ENCODE peak calls at places on chromosomes 11 and 22, in four cellular contexts. J, S, D and T are unnamed samples.

GRCh38 chr11:57644748-57645715 is 4.7 kb downstream of the YPEL4 start:
- DNase-seq in S (peak), J (peak), D (peak), T (peak)

GRCh38 chr22:47187558-47187957 is 425.1 kb downstream of the TBC1D22A start:
- DNase-seq in J (no peak), S (no peak), D (no peak), T (no peak)

GRCh38 chr11:93727985-93728791 is 13.1 kb downstream of the TAF1D start:
- DNase-seq in D (no peak), J (no peak), S (no peak), T (no peak)

GRCh38 chr11:70603756-70604211 is 205.5 kb downstream of the CTTN start:
- DNase-seq in D (no peak), J (no peak), S (no peak), T (no peak)

GRCh38 chr11:67646535-67647336 is 3.8 kb downstream of the ACY3 start:
- DNase-seq in D (no peak), S (no peak), J (no peak), T (no peak)

GRCh38 chr22:49968313-49968830 is 7.8 kb downstream of the PIM3 start:
- DNase-seq in D (no peak), S (no peak), J (no peak), T (no peak)

GRCh38 chr11:10208045-10208674 is 85.9 kb downstream of the SBF2 start:
- DNase-seq in J (peak), S (peak), D (peak), T (peak)

GRCh38 chr22:39446239-39446721 is 10.5 kb upstream of the MGAT3 start:
- DNase-seq in J (no peak), D (no peak), S (no peak), T (no peak)

GRCh38 chr11:74086242-74086884 is 77.5 kb upstream of the UCP3 start:
- DNase-seq in D (no peak), J (no peak), S (no peak), T (no peak)

GRCh38 chr11:59174664-59175033 is 2.7 kb downstream of the DTX4 start:
- DNase-seq in S (peak), J (no peak), D (no peak), T (no peak)

GRCh38 chr22:45878051-45878764 is 98.8 kb downstream of the WNT7B start:
- DNase-seq in D (no peak), S (no peak), J (no peak), T (no peak)

GRCh38 chr11:74818283-74818946 is 69.8 kb downstream of the RNF169 start:
- DNase-seq in J (peak), S (no peak), D (no peak), T (no peak)

GRCh38 chr11:88651556-88651955 is 314.0 kb upstream of the CTSC start:
- DNase-seq in J (no peak), S (no peak), D (no peak), T (no peak)

GRCh38 chr11:61037694-61038093 is 64.6 kb upstream of the CD5 start:
- DNase-seq in S (no peak), J (no peak), D (no peak), T (no peak)

GRCh38 chr22:27642104-27642800 is 159.3 kb downstream of the MN1 start:
- DNase-seq in D (peak), J (no peak), S (no peak), T (no peak)

DNA sequence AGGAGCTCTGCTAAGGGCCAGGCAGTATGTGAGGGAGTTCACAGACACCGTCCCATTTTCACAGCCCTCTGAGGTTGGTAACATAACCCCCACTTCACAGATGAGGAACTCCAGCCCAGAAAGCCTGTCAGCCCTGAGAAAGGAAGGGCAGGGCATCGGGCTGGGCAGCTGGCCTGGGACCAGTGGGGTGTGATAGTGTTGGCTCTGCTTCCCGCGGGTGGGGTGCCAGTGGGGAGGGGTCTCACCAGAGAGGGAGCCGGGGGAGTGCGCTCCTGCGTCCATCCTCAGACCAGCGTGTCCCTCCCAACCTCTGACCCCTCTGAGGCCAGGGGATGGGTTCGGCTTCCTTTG is 2.3 kb downstream of the TAGLN start:
- DNase-seq in S (peak), D (no peak), J (no peak), T (no peak)
- H3K4me3 ChIP-seq in S (peak), D (no peak), J (no peak), T (no peak)

DNA sequence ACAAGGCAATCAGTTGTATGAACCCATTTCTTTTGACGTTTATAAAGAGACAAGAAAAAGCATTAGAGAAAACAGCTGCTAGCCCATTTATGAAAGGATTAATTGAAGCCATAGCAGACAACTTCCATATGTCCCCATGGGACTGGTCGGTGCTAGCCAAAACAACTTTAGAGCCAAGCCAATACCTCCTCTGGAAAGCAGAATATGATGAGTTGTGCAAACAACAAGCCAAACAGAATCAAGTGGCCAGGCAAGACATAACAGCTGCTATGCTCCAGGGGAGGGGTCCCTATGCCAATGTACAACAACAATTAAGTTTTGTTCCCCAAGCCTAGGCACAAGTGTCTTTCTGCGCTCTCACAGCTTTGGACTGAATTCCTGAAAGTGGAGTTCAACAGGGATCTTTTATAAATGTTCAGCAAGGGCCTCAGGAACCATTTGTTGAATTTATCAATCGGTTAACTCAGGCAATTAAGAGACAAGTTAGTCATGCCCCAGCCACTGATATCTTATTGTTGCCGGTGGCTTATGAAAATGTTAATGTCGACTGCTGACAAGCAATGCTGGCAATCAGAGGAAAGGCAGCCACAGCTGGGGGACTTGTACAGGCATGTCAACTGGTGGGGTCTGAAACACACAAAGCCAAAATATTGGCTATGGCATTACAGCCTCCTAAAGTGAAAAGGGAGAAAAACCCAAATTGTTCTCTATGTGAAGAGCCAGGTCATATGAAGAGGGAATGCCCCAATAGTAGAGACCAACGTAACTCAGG is 1593.1 kb upstream of the TENM4 start:
- DNase-seq in J (no peak), S (no peak), D (no peak), T (no peak)
- H3K9ac ChIP-seq in J (no peak), S (no peak), D (no peak), T (no peak)

GRCh38 chr11:45477588-45477987 is 187.8 kb downstream of the CHST1 start:
- DNase-seq in D (no peak), S (no peak), J (no peak), T (no peak)
- H3K27ac ChIP-seq in D (no peak), S (no peak), J (no peak), T (no peak)

GRCh38 chr11:34311126-34311525 is 46.7 kb downstream of the ABTB2 start:
- DNase-seq in S (no peak), J (no peak), D (no peak), T (no peak)
- H3K4me3 ChIP-seq in S (no peak), J (no peak), D (no peak), T (no peak)

GRCh38 chr11:1382429-1382828 is 7.3 kb upstream of the BRSK2 start:
- DNase-seq in S (no peak), D (no peak), J (no peak), T (no peak)
- H3K9ac ChIP-seq in S (no peak), D (peak), J (no peak), T (no peak)

GRCh38 chr11:46637546-46637945 is 20.2 kb downstream of the ATG13 start:
- DNase-seq in D (no peak), S (no peak), J (no peak), T (no peak)
- H3K27ac ChIP-seq in D (no peak), S (no peak), J (no peak), T (no peak)

DNA sequence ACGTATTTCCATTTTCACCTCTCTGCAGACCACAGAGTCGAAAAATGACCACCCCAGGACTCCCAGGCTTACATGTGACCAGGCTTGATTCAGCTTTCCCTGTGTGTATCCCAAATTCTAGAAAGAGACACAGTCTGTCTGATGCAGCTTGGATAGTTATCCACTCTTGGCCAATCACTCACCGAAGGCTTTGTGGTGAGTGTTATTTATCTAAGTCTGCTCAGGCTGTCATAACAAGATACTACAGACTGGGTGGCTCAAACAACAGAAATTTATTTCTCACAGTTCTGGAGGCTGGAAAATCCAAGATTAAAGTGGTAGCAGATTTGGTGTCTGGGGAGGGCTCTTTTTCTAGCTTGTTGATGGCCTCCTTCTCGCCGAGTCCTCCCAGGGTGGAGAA is 63.2 kb downstream of the ZBTB16 start:
- DNase-seq in D (no peak), S (no peak), J (no peak), T (no peak)
- H3K4me3 ChIP-seq in D (no peak), S (no peak), J (no peak), T (no peak)